ENCODE peak calls at places on chromosomes 1 and 21, in seven cellular contexts. Z, L, S, V, W, I and O are unnamed samples. For H3K27me3 and H3K4me1, the result is how much of the 10 kb centered on the place peaks cover.

GRCh38 chr1:177170756-177171535 is at the start of gene BRINP2:
- DNase-seq in Z (peak), L (no peak), S (peak), V (peak), W (no peak), I (peak), O (no peak)

GRCh38 chr21:33198346-33199135 is 31.2 kb upstream of the IFNAR2 start:
- DNase-seq in Z (no peak), L (no peak), S (no peak), V (peak), W (no peak), I (no peak), O (no peak)

GRCh38 chr1:29639741-29640427 is 403.6 kb downstream of the PTPRU start:
- DNase-seq in Z (no peak), L (no peak), S (no peak), V (no peak), W (no peak), I (peak), O (peak)

GRCh38 chr1:19257178-19257914 is 5.7 kb downstream of the MRTO4 start:
- DNase-seq in Z (no peak), L (no peak), S (no peak), V (no peak), W (no peak), I (no peak), O (no peak)

GRCh38 chr1:115062542-115063004 is 26.7 kb downstream of the TSPAN2 start:
- DNase-seq in Z (no peak), L (peak), S (peak), V (peak), W (peak), I (peak), O (peak)

GRCh38 chr1:147539122-147539575 is 2.2 kb upstream of the BCL9 start:
- DNase-seq in Z (no peak), L (no peak), S (peak), V (no peak), W (no peak), I (peak), O (peak)

GRCh38 chr21:39087976-39088370 is 95.3 kb downstream of the PSMG1 start:
- DNase-seq in Z (no peak), L (no peak), S (no peak), V (no peak), W (no peak), I (no peak), O (no peak)

GRCh38 chr1:222009105-222009730 is 267.3 kb upstream of the DUSP10 start:
- DNase-seq in Z (peak), L (peak), S (peak), V (no peak), W (peak), I (peak), O (no peak)

GRCh38 chr1:217713223-217713622 is 82.1 kb downstream of the SPATA17 start:
- DNase-seq in Z (no peak), L (no peak), S (no peak), V (no peak), W (no peak), I (peak), O (no peak)

GRCh38 chr1:29655945-29656866 is 419.9 kb downstream of the PTPRU start:
- DNase-seq in Z (peak), L (no peak), S (no peak), V (no peak), W (no peak), I (peak), O (no peak)

GRCh38 chr1:19260211-19261138 is 8.9 kb downstream of the MRTO4 start:
- DNase-seq in Z (no peak), L (no peak), S (peak), V (no peak), W (no peak), I (peak), O (peak)

GRCh38 chr1:40980453-40981121 is 1.1 kb downstream of the CTPS1 start:
- DNase-seq in Z (peak), L (peak), S (peak), V (no peak), W (peak), I (peak), O (peak)

GRCh38 chr1:163036661-163037060 is 32.5 kb upstream of the RGS4 start:
- DNase-seq in Z (no peak), L (no peak), S (no peak), V (no peak), W (no peak), I (peak), O (peak)
- H3K27me3 ChIP-seq in Z (under half), L (under half), S (under half), V (under half), W (under half), I (under half), O (under half)

DNA sequence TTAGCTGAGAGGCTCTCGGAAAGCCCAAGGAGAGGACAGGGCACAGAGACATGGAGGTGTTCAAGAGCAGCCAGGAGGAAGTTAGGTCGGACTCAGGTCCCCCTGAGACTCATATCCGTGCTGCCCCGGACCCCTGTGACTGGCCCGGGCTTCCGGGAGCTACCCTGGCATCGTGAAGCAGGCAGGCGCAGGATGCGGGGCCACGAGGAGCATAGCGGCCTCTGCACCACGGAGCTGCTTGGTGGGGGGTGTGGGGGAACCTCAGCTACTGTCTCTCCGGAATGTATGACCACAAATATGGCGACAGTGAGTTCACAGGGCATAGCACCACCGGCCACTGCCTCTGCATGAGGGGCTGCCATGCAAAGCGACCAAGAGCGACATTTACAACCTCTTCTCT is 112.2 kb upstream of the GUCA2B start:
- DNase-seq in Z (no peak), L (no peak), S (no peak), V (no peak), W (no peak), I (no peak), O (no peak)
- H3K4me1 ChIP-seq in Z (under half), L (under half), S (under half), V (under half), W (under half), I (under half), O (under half)

DNA sequence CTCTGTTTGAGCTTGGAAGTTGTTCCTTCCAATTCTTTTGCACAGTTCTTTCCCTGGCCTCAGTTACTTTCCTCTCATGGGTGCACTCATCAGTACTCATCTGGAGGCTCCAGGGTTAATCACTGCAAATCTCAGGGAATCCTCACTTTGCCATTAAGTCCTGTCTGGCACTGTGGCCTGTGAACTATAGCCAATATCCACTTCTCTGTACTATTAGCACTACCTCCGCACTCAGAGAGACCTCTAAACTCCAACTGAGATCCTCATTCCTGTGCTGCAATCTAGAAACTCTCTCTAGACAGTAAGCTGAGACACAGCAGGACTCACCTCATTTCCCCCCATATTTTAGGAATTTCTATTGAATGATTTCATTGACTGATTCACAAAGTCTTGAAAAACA is 311.3 kb downstream of the NCAM2 start:
- DNase-seq in Z (no peak), L (no peak), S (no peak), V (no peak), W (no peak), I (no peak), O (no peak)
- TF ChIP-seq CTCF in Z (no peak), L (no peak), S (no peak), V (no peak), W (no peak), I (no peak), O (no peak)

GRCh38 chr1:85048296-85049064 is at the start of gene MCOLN3:
- DNase-seq in Z (peak), L (peak), S (peak), V (peak), W (peak), I (peak), O (peak)
- H3K27me3 ChIP-seq in Z (half or more), L (under half), S (half or more), V (under half), W (under half), I (under half), O (half or more)

GRCh38 chr1:167526659-167527383 is 8.5 kb upstream of the CD247 start:
- DNase-seq in Z (no peak), L (no peak), S (no peak), V (no peak), W (no peak), I (no peak), O (no peak)
- H3K4me1 ChIP-seq in Z (under half), L (under half), S (under half), V (under half), W (under half), I (under half), O (under half)

DNA sequence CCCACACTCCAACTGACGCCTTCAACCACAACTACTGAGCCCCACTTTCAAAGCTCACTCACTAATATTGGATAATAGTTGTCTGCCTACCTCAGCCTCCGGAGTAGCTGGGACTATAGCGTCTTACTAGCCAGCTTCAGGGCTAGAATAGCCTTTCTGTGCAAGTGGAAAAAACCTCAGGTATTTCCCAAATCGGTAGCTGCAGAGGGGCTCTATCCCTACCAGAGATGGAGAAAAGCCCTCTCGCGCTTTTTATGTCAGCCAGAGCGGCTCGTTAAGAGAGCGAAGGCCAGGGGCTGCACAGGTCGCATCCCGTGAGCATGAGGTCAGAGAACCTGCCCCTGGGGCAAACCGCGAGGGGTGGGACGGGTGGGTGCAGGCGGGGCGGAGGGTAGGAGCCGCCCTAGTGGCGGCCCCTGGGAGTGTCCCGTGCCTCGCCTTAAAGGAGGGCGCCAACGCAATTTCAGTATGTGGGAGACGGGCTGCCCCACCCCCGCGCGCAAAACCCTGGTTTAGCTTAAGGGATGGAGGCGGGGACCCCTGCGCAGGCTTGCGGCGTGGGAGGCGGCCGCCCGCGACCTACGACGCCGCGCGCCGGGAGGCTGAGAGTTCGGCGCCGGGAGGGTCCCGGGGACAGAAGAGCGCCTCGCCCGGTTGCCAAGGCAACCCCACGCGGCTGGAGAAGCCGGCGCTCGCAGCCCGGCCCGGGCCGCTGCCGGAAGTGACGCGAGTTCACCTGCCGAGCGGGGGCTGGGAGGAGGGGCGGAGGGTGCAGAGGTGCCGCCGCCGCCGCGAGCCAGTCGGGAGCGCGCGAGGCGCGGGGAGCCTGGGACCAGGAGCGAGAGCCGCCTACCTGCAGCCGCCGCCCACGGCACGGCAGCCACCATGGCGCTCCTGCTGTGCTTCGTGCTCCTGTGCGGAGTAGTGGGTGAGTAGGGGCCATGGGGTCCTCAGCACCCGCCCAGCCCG is at the start of gene CXADR:
- DNase-seq in Z (peak), L (peak), S (peak), V (peak), W (peak), I (peak), O (peak)
- TF ChIP-seq CTCF in Z (peak), L (peak), S (peak), V (peak), W (peak), I (peak), O (peak)

GRCh38 chr1:204773246-204773645 is 87.7 kb upstream of the LRRN2 start:
- DNase-seq in Z (no peak), L (no peak), S (no peak), V (no peak), W (no peak), I (no peak), O (no peak)
- H3K27me3 ChIP-seq in Z (under half), L (under half), S (under half), V (under half), W (under half), I (under half), O (half or more)

GRCh38 chr1:145978860-145979745 is 14.6 kb downstream of the POLR3GL start:
- DNase-seq in Z (peak), L (peak), S (peak), V (peak), W (peak), I (peak), O (peak)

GRCh38 chr1:145977486-145978476 is 13.3 kb downstream of the POLR3GL start:
- DNase-seq in Z (peak), L (peak), S (peak), V (peak), W (peak), I (peak), O (no peak)

GRCh38 chr1:145979746-145980435 is 15.4 kb downstream of the POLR3GL start:
- DNase-seq in Z (no peak), L (peak), S (no peak), V (no peak), W (no peak), I (no peak), O (no peak)

GRCh38 chr1:145977016-145977415 is 12.5 kb downstream of the POLR3GL start:
- DNase-seq in Z (no peak), L (no peak), S (no peak), V (no peak), W (no peak), I (no peak), O (no peak)

GRCh38 chr1:145978477-145978859 is 14.0 kb downstream of the POLR3GL start:
- DNase-seq in Z (no peak), L (no peak), S (no peak), V (no peak), W (no peak), I (no peak), O (no peak)
- H3K4me1 ChIP-seq in Z (under half), L (under half), S (under half), V (under half), W (half or more), I (under half), O (under half)

GRCh38 chr1:203148127-203148526 is 20.6 kb downstream of the ADORA1 start:
- DNase-seq in Z (peak), L (no peak), S (no peak), V (no peak), W (no peak), I (peak), O (no peak)
- TF ChIP-seq CTCF in Z (peak), L (no peak), S (peak), V (peak), W (no peak), I (peak), O (peak)

GRCh38 chr21:36689324-36689723 is 9.6 kb upstream of the SIM2 start:
- DNase-seq in Z (no peak), L (no peak), S (no peak), V (no peak), W (no peak), I (no peak), O (no peak)
- H3K27me3 ChIP-seq in Z (half or more), L (under half), S (half or more), V (under half), W (under half), I (under half), O (half or more)